ENCODE peak calls at places on chromosomes 3 and 15, in four cellular contexts. C, F, G and R are unnamed samples.

GRCh38 chr15:69279636-69280035 is 19.1 kb upstream of the PAQR5 start:
- DNase-seq in C (no peak), F (no peak), G (no peak), R (no peak)

GRCh38 chr15:74635228-74635627 is 19.6 kb downstream of the CLK3 start:
- DNase-seq in C (peak), F (peak), G (peak), R (peak)

GRCh38 chr15:79970921-79971434 is at the start of gene BCL2A1:
- DNase-seq in C (no peak), F (peak), G (no peak), R (no peak)

GRCh38 chr15:40338041-40338657 is 2.6 kb downstream of the CCDC9B start:
- DNase-seq in C (peak), F (peak), G (peak), R (peak)

GRCh38 chr15:70327328-70328136 is 229.8 kb upstream of the TLE3 start:
- DNase-seq in C (no peak), F (no peak), G (no peak), R (peak)

GRCh38 chr3:27758083-27758482 is 36.0 kb upstream of the EOMES start:
- DNase-seq in C (no peak), F (no peak), G (no peak), R (no peak)

GRCh38 chr15:50542051-50542450 is 4.4 kb downstream of the USP50 start:
- DNase-seq in C (no peak), F (no peak), G (no peak), R (no peak)

GRCh38 chr15:40773496-40773895 is 3.7 kb downstream of the C15orf62 start:
- DNase-seq in C (no peak), F (no peak), G (no peak), R (no peak)

GRCh38 chr15:43410572-43411214 is 39.8 kb downstream of the TUBGCP4 start:
- DNase-seq in C (no peak), F (no peak), G (no peak), R (no peak)

GRCh38 chr3:173889522-173890055 is 492.0 kb downstream of the NLGN1 start:
- DNase-seq in C (no peak), F (no peak), G (no peak), R (no peak)

GRCh38 chr3:11558002-11558401 is 85.7 kb downstream of the VGLL4 start:
- DNase-seq in C (no peak), F (no peak), G (peak), R (no peak)

GRCh38 chr3:17261627-17262369 is 377.0 kb downstream of the PLCL2 start:
- DNase-seq in C (no peak), F (no peak), G (no peak), R (no peak)

GRCh38 chr3:77885381-77885780 is 845.5 kb downstream of the ROBO2 start:
- DNase-seq in C (no peak), F (no peak), G (no peak), R (no peak)

GRCh38 chr15:55552926-55553325 is 35.2 kb downstream of the PYGO1 start:
- DNase-seq in C (no peak), F (no peak), G (peak), R (no peak)

GRCh38 chr3:78368576-78369345 is 1328.9 kb downstream of the ROBO2 start:
- DNase-seq in C (peak), F (no peak), G (no peak), R (no peak)

GRCh38 chr3:121496841-121497240 is 48.9 kb downstream of the POLQ start:
- DNase-seq in C (no peak), F (no peak), G (no peak), R (no peak)

GRCh38 chr3:194058189-194058571 is 77.8 kb upstream of the HES1 start:
- DNase-seq in C (peak), F (peak), G (peak), R (peak)

GRCh38 chr3:155946178-155946577 is 75.7 kb downstream of the GMPS start:
- DNase-seq in C (no peak), F (no peak), G (no peak), R (peak)

GRCh38 chr3:34213481-34213880 is 415.1 kb downstream of the PDCD6IP start:
- DNase-seq in C (no peak), F (no peak), G (no peak), R (no peak)

GRCh38 chr15:41581110-41581509 is 22.1 kb downstream of the TYRO3 start:
- DNase-seq in C (no peak), F (no peak), G (no peak), R (peak)

GRCh38 chr15:31280037-31280830 is 46.4 kb upstream of the KLF13 start:
- DNase-seq in C (peak), F (no peak), G (peak), R (no peak)

GRCh38 chr15:94610069-94610863 is 378.9 kb downstream of the MCTP2 start:
- DNase-seq in C (no peak), F (no peak), G (no peak), R (no peak)

GRCh38 chr3:185995352-185995751 is 57.5 kb upstream of the TRA2B start:
- DNase-seq in C (no peak), F (no peak), G (no peak), R (no peak)

GRCh38 chr3:158097141-158097540 is 9.1 kb downstream of the SHOX2 start:
- DNase-seq in C (no peak), F (no peak), G (no peak), R (no peak)

GRCh38 chr3:13500133-13500885 is 20.2 kb downstream of the HDAC11 start:
- DNase-seq in C (no peak), F (no peak), G (peak), R (no peak)

GRCh38 chr3:6860149-6860548 is 766 bp upstream of the GRM7 start:
- DNase-seq in C (no peak), F (no peak), G (no peak), R (peak)

GRCh38 chr15:78082106-78082742 is 4.7 kb upstream of the TBC1D2B start:
- DNase-seq in C (no peak), F (no peak), G (no peak), R (no peak)

GRCh38 chr3:156434921-156435320 is 120.0 kb downstream of the SSR3 start:
- DNase-seq in C (no peak), F (no peak), G (no peak), R (no peak)

GRCh38 chr3:155407971-155408370 is 114.5 kb upstream of the STRIT1 start:
- DNase-seq in C (no peak), F (no peak), G (no peak), R (no peak)

GRCh38 chr15:77025471-77025901 is 30.6 kb downstream of the PSTPIP1 start:
- DNase-seq in C (no peak), F (no peak), G (peak), R (no peak)